ENCODE peak calls at places on chromosome 2, in eight cellular contexts. I is left lung, T is mesenchymal stem cell, R is heart right ventricle, L is OCI-LY7, P is HepG2, E is Peyer's patch, A is HCT116. H is an unnamed sample.

GRCh38 chr2:234158812-234159211 is 108.3 kb downstream of the SPP2 start:
- DNase-seq in I (no peak), T (no peak), R (no peak), L (no peak), P (no peak), E (no peak), A (no peak), H (no peak)

GRCh38 chr2:210584834-210585233 is 28.4 kb downstream of the CPS1 start:
- DNase-seq in I (no peak), T (peak; percentile 6), R (no peak), L (no peak), P (peak; percentile 55), E (no peak), A (peak; percentile 47), H (no peak)

GRCh38 chr2:193348055-193348454 is 1153.3 kb upstream of the TMEFF2 start:
- DNase-seq in I (no peak), T (no peak), R (no peak), L (no peak), P (no peak), E (no peak), A (no peak), H (no peak)

GRCh38 chr2:9594361-9595063 is 36.3 kb downstream of the YWHAQ start:
- DNase-seq in I (no peak), T (peak; percentile 88), R (peak; percentile 33), L (no peak), P (peak; percentile 16), E (no peak), A (peak; percentile 59), H (no peak)

GRCh38 chr2:226802573-226802972 is 3.0 kb upstream of the IRS1 start:
- DNase-seq in I (no peak), T (peak; percentile 90), R (peak; percentile 38), L (peak; percentile 85), P (peak; percentile 86), E (no peak), A (peak; percentile 81), H (no peak)

GRCh38 chr2:170222298-170222697 is 44.4 kb downstream of the MYO3B start:
- DNase-seq in I (no peak), T (peak; percentile 37), R (no peak), L (no peak), P (no peak), E (no peak), A (no peak), H (no peak)

GRCh38 chr2:216389565-216389964 is 17.3 kb upstream of the MARCHF4 start:
- DNase-seq in I (no peak), T (peak; percentile 40), R (no peak), L (no peak), P (no peak), E (no peak), A (no peak), H (no peak)

GRCh38 chr2:11955314-11955713 is 208.9 kb downstream of the LPIN1 start:
- DNase-seq in I (no peak), T (no peak), R (no peak), L (no peak), P (no peak), E (no peak), A (no peak), H (no peak)

GRCh38 chr2:219405451-219405850 is 12.7 kb upstream of the DES start:
- DNase-seq in I (no peak), T (peak; percentile 28), R (peak; percentile 68), L (no peak), P (no peak), E (no peak), A (no peak), H (no peak)
- H3K4me1 ChIP-seq in I (no peaks in the 10 kb centered on the region), T (peaks cover 28% of the 10 kb centered on the region), R (peaks cover 66% of the 10 kb centered on the region), L (no peaks in the 10 kb centered on the region), P (peaks cover 30% of the 10 kb centered on the region), E (no peaks in the 10 kb centered on the region), A (peaks cover 41% of the 10 kb centered on the region), H (peaks cover 25% of the 10 kb centered on the region)

DNA sequence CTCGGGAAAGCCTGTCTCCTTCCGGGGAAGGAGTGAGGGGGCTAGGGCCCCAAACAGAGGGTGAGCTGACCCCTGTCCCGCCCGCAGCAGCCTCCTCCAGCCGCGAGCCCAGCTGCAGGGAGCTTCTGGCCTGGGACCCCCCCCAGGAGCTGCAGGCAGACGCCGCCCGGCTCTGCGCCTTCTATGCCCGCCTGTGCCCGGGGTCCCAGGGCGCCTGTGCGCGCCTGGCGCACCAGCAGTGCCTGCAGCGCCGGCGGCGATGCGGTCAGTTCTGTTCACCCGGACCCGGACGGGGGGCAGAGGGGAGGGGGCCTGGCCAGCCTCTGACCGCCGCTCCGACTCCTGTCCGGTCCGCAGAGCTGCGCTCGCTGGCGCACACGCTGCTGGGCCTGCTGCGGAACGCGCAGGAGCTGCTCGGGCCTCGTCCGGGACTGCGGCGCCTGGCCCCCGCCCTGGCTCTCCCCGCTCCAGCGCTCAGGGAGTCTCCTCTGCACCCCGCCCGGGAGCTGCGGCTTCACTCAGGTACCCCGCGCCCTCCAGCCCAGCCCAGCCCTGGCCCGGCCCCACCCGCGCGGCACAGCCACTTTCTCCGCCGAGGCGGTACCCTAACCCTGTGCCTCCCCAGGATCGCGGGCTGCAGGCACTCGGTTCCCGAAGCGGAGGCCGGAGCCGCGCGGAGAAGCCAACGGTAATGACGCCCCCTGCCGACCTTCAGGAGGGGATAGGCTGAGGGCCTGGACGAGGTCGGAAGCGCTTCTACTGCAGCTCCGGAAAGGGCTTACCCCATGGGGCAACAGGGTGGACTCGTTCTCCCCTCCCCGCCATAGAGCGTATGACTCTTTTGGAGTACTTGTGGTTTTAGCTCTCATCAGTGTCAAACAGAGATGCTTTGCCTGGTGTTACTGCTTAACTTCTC is 2.0 kb upstream of the CHRND start:
- DNase-seq in I (peak; percentile 80), T (peak; percentile 35), R (no peak), L (peak; percentile 57), P (peak; percentile 65), E (no peak), A (no peak), H (peak; percentile 20)
- H3K4me1 ChIP-seq in I (peaks cover 28% of the 10 kb centered on the region), T (peaks cover 20% of the 10 kb centered on the region), R (peaks cover 39% of the 10 kb centered on the region), L (peaks cover 5% of the 10 kb centered on the region), P (peaks cover 37% of the 10 kb centered on the region), E (peaks cover 10% of the 10 kb centered on the region), A (peaks cover 6% of the 10 kb centered on the region), H (peaks cover 25% of the 10 kb centered on the region)

GRCh38 chr2:19543271-19544019 is 185.0 kb upstream of the OSR1 start:
- DNase-seq in I (no peak), T (no peak), R (no peak), L (no peak), P (no peak), E (no peak), A (no peak), H (no peak)
- H3K4me1 ChIP-seq in I (no peaks in the 10 kb centered on the region), T (peaks cover 3% of the 10 kb centered on the region), R (peaks cover 2% of the 10 kb centered on the region), L (no peaks in the 10 kb centered on the region), P (peaks cover 2% of the 10 kb centered on the region), E (no peaks in the 10 kb centered on the region), A (peaks cover 33% of the 10 kb centered on the region), H (peaks cover 12% of the 10 kb centered on the region)

GRCh38 chr2:120914839-120915521 is 179.3 kb downstream of the GLI2 start:
- DNase-seq in I (peak; percentile 86), T (peak; percentile 93), R (peak; percentile 84), L (no peak), P (peak; percentile 61), E (no peak), A (no peak), H (peak; percentile 56)

GRCh38 chr2:120910069-120910468 is 174.4 kb downstream of the GLI2 start:
- DNase-seq in I (no peak), T (no peak), R (no peak), L (no peak), P (no peak), E (no peak), A (no peak), H (no peak)

GRCh38 chr2:120913972-120914838 is 178.5 kb downstream of the GLI2 start:
- DNase-seq in I (no peak), T (no peak), R (no peak), L (no peak), P (no peak), E (no peak), A (no peak), H (no peak)

GRCh38 chr2:120910956-120911951 is 175.6 kb downstream of the GLI2 start:
- DNase-seq in I (no peak), T (peak; percentile 54), R (no peak), L (no peak), P (no peak), E (no peak), A (peak; percentile 13), H (peak; percentile 30)

GRCh38 chr2:120912101-120912985 is 176.7 kb downstream of the GLI2 start:
- DNase-seq in I (peak; percentile 86), T (no peak), R (peak; percentile 60), L (no peak), P (no peak), E (no peak), A (peak; percentile 18), H (peak; percentile 80)
- H3K4me1 ChIP-seq in I (peaks cover 30% of the 10 kb centered on the region), T (peaks cover 47% of the 10 kb centered on the region), R (peaks cover 50% of the 10 kb centered on the region), L (no peaks in the 10 kb centered on the region), P (peaks cover 10% of the 10 kb centered on the region), E (no peaks in the 10 kb centered on the region), A (peaks cover 62% of the 10 kb centered on the region), H (peaks cover 26% of the 10 kb centered on the region)

H was measured in transverse colon.